ENCODE peak calls at places on chromosome 20, in five cellular contexts. One of them, this sample, is unnamed.

GRCh38 chr20:47125553-47126373 is 230.7 kb downstream of the ZMYND8 start:
- DNase-seq in NT2/D1: no peak
- DNase-seq in hippocampal formation: no peak
- DNase-seq in kidney glomerular epithelial cell: peak
- DNase-seq in fibroblast of the aortic adventitia: peak
- DNase-seq in this sample: no peak

GRCh38 chr20:33318096-33318429 is 35.0 kb downstream of the BPIFB1 start:
- DNase-seq in NT2/D1: no peak
- DNase-seq in hippocampal formation: no peak
- DNase-seq in kidney glomerular epithelial cell: no peak
- DNase-seq in fibroblast of the aortic adventitia: no peak
- DNase-seq in this sample: no peak

GRCh38 chr20:44632103-44632752 is 19.3 kb downstream of the ADA start:
- DNase-seq in NT2/D1: no peak
- DNase-seq in hippocampal formation: no peak
- DNase-seq in kidney glomerular epithelial cell: no peak
- DNase-seq in fibroblast of the aortic adventitia: no peak
- DNase-seq in this sample: no peak

GRCh38 chr20:59141818-59142581 is 21.6 kb upstream of the ZNF831 start:
- DNase-seq in NT2/D1: no peak
- DNase-seq in hippocampal formation: no peak
- DNase-seq in kidney glomerular epithelial cell: no peak
- DNase-seq in fibroblast of the aortic adventitia: no peak
- DNase-seq in this sample: no peak

GRCh38 chr20:57170343-57170742 is 96.1 kb downstream of the BMP7 start:
- DNase-seq in NT2/D1: no peak
- DNase-seq in hippocampal formation: no peak
- DNase-seq in kidney glomerular epithelial cell: no peak
- DNase-seq in fibroblast of the aortic adventitia: no peak
- DNase-seq in this sample: no peak

GRCh38 chr20:40966103-40966502 is 62.5 kb upstream of the TOP1 start:
- DNase-seq in NT2/D1: no peak
- DNase-seq in hippocampal formation: no peak
- DNase-seq in kidney glomerular epithelial cell: no peak
- DNase-seq in fibroblast of the aortic adventitia: no peak
- DNase-seq in this sample: peak

GRCh38 chr20:21101453-21102251 is 4.5 kb downstream of the LINC00237 start:
- DNase-seq in NT2/D1: no peak
- DNase-seq in hippocampal formation: no peak
- DNase-seq in kidney glomerular epithelial cell: no peak
- DNase-seq in fibroblast of the aortic adventitia: no peak
- DNase-seq in this sample: no peak

GRCh38 chr20:20362774-20363435 is 5.0 kb upstream of the INSM1 start:
- DNase-seq in NT2/D1: no peak
- DNase-seq in hippocampal formation: no peak
- DNase-seq in kidney glomerular epithelial cell: no peak
- DNase-seq in fibroblast of the aortic adventitia: no peak
- DNase-seq in this sample: no peak

GRCh38 chr20:62837091-62837490 is 20.2 kb downstream of the COL9A3 start:
- DNase-seq in NT2/D1: no peak
- DNase-seq in hippocampal formation: no peak
- DNase-seq in kidney glomerular epithelial cell: no peak
- DNase-seq in fibroblast of the aortic adventitia: no peak
- DNase-seq in this sample: no peak